ENCODE peak calls at places on chromosomes 7 and 10, in five cellular contexts. One of them, this sample, is unnamed.

GRCh38 chr7:21641546-21641945 is 98.7 kb downstream of the DNAH11 start:
- DNase-seq in left ventricle myocardium superior: no peak
- DNase-seq in stimulated activated naive CD8-positive, alpha-beta T cell treated with anti-CD3 and anti-CD28 coated beads, Interleukin-15, Interleukin-2, amounts not matched to agents 100 U/mL and 50 U/mL, for 24 hours: no peak
- DNase-seq in NCI-H2171: no peak
- DNase-seq in amniotic stem cell: no peak
- DNase-seq in this sample: no peak

GRCh38 chr7:17131983-17132655 is 166.3 kb upstream of the AHR start:
- DNase-seq in left ventricle myocardium superior: no peak
- DNase-seq in stimulated activated naive CD8-positive, alpha-beta T cell treated with anti-CD3 and anti-CD28 coated beads, Interleukin-15, Interleukin-2, amounts not matched to agents 100 U/mL and 50 U/mL, for 24 hours: no peak
- DNase-seq in NCI-H2171: no peak
- DNase-seq in amniotic stem cell: no peak
- DNase-seq in this sample: no peak

GRCh38 chr7:45593877-45594276 is 19.7 kb downstream of the ADCY1 start:
- DNase-seq in left ventricle myocardium superior: no peak
- DNase-seq in stimulated activated naive CD8-positive, alpha-beta T cell treated with anti-CD3 and anti-CD28 coated beads, Interleukin-15, Interleukin-2, amounts not matched to agents 100 U/mL and 50 U/mL, for 24 hours: no peak
- DNase-seq in NCI-H2171: no peak
- DNase-seq in amniotic stem cell: no peak
- DNase-seq in this sample: no peak

GRCh38 chr7:20834656-20835055 is 48.0 kb upstream of the SP8 start:
- DNase-seq in left ventricle myocardium superior: no peak
- DNase-seq in stimulated activated naive CD8-positive, alpha-beta T cell treated with anti-CD3 and anti-CD28 coated beads, Interleukin-15, Interleukin-2, amounts not matched to agents 100 U/mL and 50 U/mL, for 24 hours: no peak
- DNase-seq in NCI-H2171: no peak
- DNase-seq in amniotic stem cell: no peak
- DNase-seq in this sample: no peak

GRCh38 chr10:50431791-50432190 is 180.5 kb upstream of the ASAH2 start:
- DNase-seq in left ventricle myocardium superior: no peak
- DNase-seq in stimulated activated naive CD8-positive, alpha-beta T cell treated with anti-CD3 and anti-CD28 coated beads, Interleukin-15, Interleukin-2, amounts not matched to agents 100 U/mL and 50 U/mL, for 24 hours: no peak
- DNase-seq in NCI-H2171: no peak
- DNase-seq in amniotic stem cell: no peak
- DNase-seq in this sample: peak; percentile 42

GRCh38 chr7:99030145-99030856 is 113.6 kb downstream of the SMURF1 start:
- DNase-seq in left ventricle myocardium superior: no peak
- DNase-seq in stimulated activated naive CD8-positive, alpha-beta T cell treated with anti-CD3 and anti-CD28 coated beads, Interleukin-15, Interleukin-2, amounts not matched to agents 100 U/mL and 50 U/mL, for 24 hours: no peak
- DNase-seq in NCI-H2171: no peak
- DNase-seq in amniotic stem cell: no peak
- DNase-seq in this sample: no peak

GRCh38 chr7:23377134-23377533 is 78.0 kb downstream of the MALSU1 start:
- DNase-seq in left ventricle myocardium superior: no peak
- DNase-seq in stimulated activated naive CD8-positive, alpha-beta T cell treated with anti-CD3 and anti-CD28 coated beads, Interleukin-15, Interleukin-2, amounts not matched to agents 100 U/mL and 50 U/mL, for 24 hours: no peak
- DNase-seq in NCI-H2171: no peak
- DNase-seq in amniotic stem cell: no peak
- DNase-seq in this sample: no peak

GRCh38 chr10:15469066-15469465 is 98.0 kb upstream of the FAM171A1 start:
- DNase-seq in left ventricle myocardium superior: no peak
- DNase-seq in stimulated activated naive CD8-positive, alpha-beta T cell treated with anti-CD3 and anti-CD28 coated beads, Interleukin-15, Interleukin-2, amounts not matched to agents 100 U/mL and 50 U/mL, for 24 hours: no peak
- DNase-seq in NCI-H2171: no peak
- DNase-seq in amniotic stem cell: no peak
- DNase-seq in this sample: no peak

GRCh38 chr10:89337493-89337892 is 9.7 kb downstream of the IFIT3 start:
- DNase-seq in left ventricle myocardium superior: no peak
- DNase-seq in stimulated activated naive CD8-positive, alpha-beta T cell treated with anti-CD3 and anti-CD28 coated beads, Interleukin-15, Interleukin-2, amounts not matched to agents 100 U/mL and 50 U/mL, for 24 hours: peak; percentile 27
- DNase-seq in NCI-H2171: no peak
- DNase-seq in amniotic stem cell: no peak
- DNase-seq in this sample: peak; percentile 67

GRCh38 chr7:113710310-113711106 is 208.3 kb downstream of the PPP1R3A start:
- DNase-seq in left ventricle myocardium superior: no peak
- DNase-seq in stimulated activated naive CD8-positive, alpha-beta T cell treated with anti-CD3 and anti-CD28 coated beads, Interleukin-15, Interleukin-2, amounts not matched to agents 100 U/mL and 50 U/mL, for 24 hours: peak; percentile 17
- DNase-seq in NCI-H2171: peak; percentile 70
- DNase-seq in amniotic stem cell: peak; percentile 70
- DNase-seq in this sample: peak; percentile 45

GRCh38 chr7:1697499-1698125 is 27.5 kb downstream of the ELFN1 start:
- DNase-seq in left ventricle myocardium superior: peak; percentile 18
- DNase-seq in stimulated activated naive CD8-positive, alpha-beta T cell treated with anti-CD3 and anti-CD28 coated beads, Interleukin-15, Interleukin-2, amounts not matched to agents 100 U/mL and 50 U/mL, for 24 hours: no peak
- DNase-seq in NCI-H2171: no peak
- DNase-seq in amniotic stem cell: no peak
- DNase-seq in this sample: no peak

GRCh38 chr7:67018940-67019339 is 22.3 kb downstream of the TYW1 start:
- DNase-seq in left ventricle myocardium superior: no peak
- DNase-seq in stimulated activated naive CD8-positive, alpha-beta T cell treated with anti-CD3 and anti-CD28 coated beads, Interleukin-15, Interleukin-2, amounts not matched to agents 100 U/mL and 50 U/mL, for 24 hours: no peak
- DNase-seq in NCI-H2171: no peak
- DNase-seq in amniotic stem cell: no peak
- DNase-seq in this sample: peak; percentile 18